ENCODE peak calls at places on chromosomes 12 and 14, in six cellular contexts. R is BJ; I is HuH-7.5; Q is EH; F is nephron progenitor cell; C is stimulated activated CD4-positive, alpha-beta T cell treated with anti-CD3 and anti-CD28 coated beads, Interleukin-15, amount 100 ng/mL, for 1 hour. B is an unnamed sample.

GRCh38 chr14:56119221-56119967 is 1.2 kb downstream of the PELI2 start:
- DNase-seq in R (no peak), I (peak; percentile 21), Q (peak; percentile 59), F (peak; percentile 69), C (no peak), B (peak; percentile 52)

GRCh38 chr14:100536141-100536540 is 51.1 kb downstream of the BEGAIN start:
- DNase-seq in R (no peak), I (no peak), Q (no peak), F (peak; percentile 3), C (no peak), B (no peak)

GRCh38 chr14:61466249-61466904 is 145.0 kb downstream of the PRKCH start:
- DNase-seq in R (peak; percentile 74), I (no peak), Q (peak; percentile 97), F (peak; percentile 41), C (no peak), B (peak; percentile 98)

GRCh38 chr12:107127482-107128185 is 34.3 kb upstream of the CRY1 start:
- DNase-seq in R (no peak), I (no peak), Q (no peak), F (no peak), C (no peak), B (no peak)

GRCh38 chr12:132367401-132367851 is 38.0 kb upstream of the GALNT9 start:
- DNase-seq in R (no peak), I (no peak), Q (no peak), F (no peak), C (no peak), B (no peak)

GRCh38 chr14:90523544-90523943 is 126.7 kb downstream of the CALM1 start:
- DNase-seq in R (no peak), I (no peak), Q (peak; percentile 67), F (no peak), C (no peak), B (peak; percentile 45)

GRCh38 chr12:109727039-109727723 is 13.6 kb downstream of the FAM222A start:
- DNase-seq in R (no peak), I (no peak), Q (no peak), F (no peak), C (no peak), B (no peak)

GRCh38 chr14:68685419-68686211 is 107.3 kb downstream of the ZFP36L1 start:
- DNase-seq in R (no peak), I (no peak), Q (peak; percentile 73), F (no peak), C (peak; percentile 62), B (peak; percentile 84)

GRCh38 chr12:123036471-123037285 is 56.2 kb downstream of the ARL6IP4 start:
- DNase-seq in R (no peak), I (no peak), Q (no peak), F (no peak), C (no peak), B (no peak)

GRCh38 chr12:104955703-104956102 is 2.4 kb downstream of the SLC41A2 start:
- DNase-seq in R (no peak), I (no peak), Q (no peak), F (no peak), C (no peak), B (no peak)

GRCh38 chr12:45260854-45261253 is 45.0 kb downstream of the ANO6 start:
- DNase-seq in R (no peak), I (no peak), Q (no peak), F (no peak), C (no peak), B (no peak)

GRCh38 chr12:107522692-107523477 is 162.7 kb upstream of the PWP1 start:
- DNase-seq in R (no peak), I (no peak), Q (peak; percentile 3), F (no peak), C (no peak), B (no peak)

GRCh38 chr12:83343767-83344166 is 657.1 kb downstream of the TMTC2 start:
- DNase-seq in R (no peak), I (no peak), Q (no peak), F (no peak), C (no peak), B (no peak)

GRCh38 chr12:111033281-111034147 is 113.1 kb upstream of the MYL2 start:
- DNase-seq in R (no peak), I (peak; percentile 44), Q (no peak), F (peak; percentile 67), C (no peak), B (no peak)

GRCh38 chr12:124487834-124488165 is 79.6 kb downstream of the NCOR2 start:
- DNase-seq in R (no peak), I (no peak), Q (no peak), F (no peak), C (no peak), B (no peak)

GRCh38 chr12:68521848-68522502 is 88.7 kb upstream of the RAP1B start:
- DNase-seq in R (no peak), I (no peak), Q (peak; percentile 53), F (no peak), C (no peak), B (no peak)

GRCh38 chr12:118025168-118025567 is 8.7 kb downstream of the RFC5 start:
- DNase-seq in R (no peak), I (no peak), Q (no peak), F (no peak), C (no peak), B (no peak)

GRCh38 chr12:88691811-88692210 is 111.5 kb upstream of the KITLG start:
- DNase-seq in R (no peak), I (no peak), Q (peak; percentile 25), F (no peak), C (no peak), B (no peak)

GRCh38 chr12:115798309-115798917 is 479.1 kb downstream of the MED13L start:
- DNase-seq in R (no peak), I (no peak), Q (no peak), F (no peak), C (no peak), B (no peak)

GRCh38 chr12:51070004-51070403 is 13.4 kb downstream of the CSRNP2 start:
- DNase-seq in R (no peak), I (peak; percentile 44), Q (no peak), F (no peak), C (no peak), B (peak; percentile 49)

GRCh38 chr14:101049942-101050341 is 146.4 kb upstream of the RTL1 start:
- DNase-seq in R (no peak), I (no peak), Q (no peak), F (no peak), C (no peak), B (no peak)

B was measured in IMR-90.